ENCODE peak calls at places on chromosomes 13 and 19, in nine cellular contexts. S, D, B, X, Z, H, P, N and G are unnamed samples.

GRCh38 chr13:94329754-94330551 is 149.5 kb downstream of the DCT start:
- DNase-seq in S (no peak), P (peak; percentile 92), D (no peak), N (no peak), H (no peak), X (no peak), Z (no peak), B (no peak), G (peak; percentile 87)

GRCh38 chr13:42610623-42611022 is 36.7 kb downstream of the TNFSF11 start:
- DNase-seq in X (no peak), Z (no peak), S (no peak), H (no peak), B (no peak), N (no peak), P (no peak), D (no peak), G (no peak)

GRCh38 chr19:23905771-23906170 is 8.9 kb upstream of the ZNF726 start:
- DNase-seq in N (no peak), S (no peak), H (no peak), D (no peak), Z (no peak), P (no peak), X (no peak), B (no peak), G (no peak)

GRCh38 chr19:15199652-15200574 is 882 bp downstream of the NOTCH3 start:
- DNase-seq in S (no peak), P (no peak), X (peak; percentile 84), H (no peak), Z (no peak), N (no peak), D (no peak), B (no peak), G (no peak)

GRCh38 chr13:91960947-91961346 is 562.5 kb downstream of the GPC5 start:
- DNase-seq in B (no peak), N (no peak), X (no peak), D (no peak), Z (no peak), S (no peak), H (peak; percentile 3), P (no peak), G (no peak)

GRCh38 chr19:2694196-2694595 is 8.3 kb downstream of the GNG7 start:
- DNase-seq in Z (peak; percentile 70), N (no peak), H (no peak), B (no peak), S (no peak), D (no peak), P (no peak), X (no peak), G (no peak)

GRCh38 chr19:41882568-41883462 is at the start of gene ARHGEF1:
- DNase-seq in S (peak; percentile 10), X (peak; percentile 90), N (peak; percentile 68), P (no peak), D (no peak), B (peak; percentile 53), H (no peak), Z (no peak), G (no peak)

GRCh38 chr19:31676271-31677004 is 327.2 kb upstream of the TSHZ3 start:
- DNase-seq in N (no peak), H (no peak), P (no peak), X (no peak), Z (no peak), B (peak; percentile 31), D (no peak), S (no peak), G (peak; percentile 70)

GRCh38 chr13:99045396-99045795 is 67.5 kb upstream of the DOCK9 start:
- DNase-seq in P (no peak), N (no peak), H (no peak), S (no peak), X (no peak), Z (no peak), B (no peak), D (no peak), G (no peak)

GRCh38 chr19:55643003-55643732 is at the start of gene ZNF581:
- DNase-seq in D (peak; percentile 86), B (peak; percentile 74), Z (peak; percentile 58), P (peak; percentile 65), X (peak; percentile 89), N (peak; percentile 78), S (peak; percentile 64), H (peak; percentile 49), G (peak; percentile 66)